ENCODE peak calls at places on chromosomes 4 and X, in five cellular contexts. P, Z, J, A and L are unnamed samples.

GRCh38 chrX:123172874-123173273 is 11.2 kb upstream of the GRIA3 start:
- DNase-seq in Z (no peak), P (no peak), J (no peak), A (peak; percentile 15), L (no peak)

GRCh38 chr4:37726666-37727065 is 40.5 kb upstream of the RELL1 start:
- DNase-seq in J (no peak), A (no peak), Z (no peak), P (no peak), L (no peak)

GRCh38 chrX:9851890-9852289 is 65.7 kb downstream of the SHROOM2 start:
- DNase-seq in A (no peak), P (no peak), Z (no peak), J (no peak), L (no peak)

GRCh38 chr4:7514789-7515188 is 80.1 kb upstream of the PSAPL1 start:
- DNase-seq in J (no peak), Z (no peak), P (peak; percentile 21), A (no peak), L (no peak)

GRCh38 chr4:83191026-83191425 is 76.5 kb upstream of the PLAC8 start:
- DNase-seq in A (no peak), Z (no peak), J (no peak), P (no peak), L (no peak)

GRCh38 chr4:181301735-181302380 is 941.3 kb upstream of the TENM3 start:
- DNase-seq in J (no peak), Z (peak; percentile 36), A (peak; percentile 45), P (peak; percentile 32), L (peak; percentile 54)

GRCh38 chr4:124997907-124998306 is 285.4 kb upstream of the ANKRD50 start:
- DNase-seq in A (no peak), J (no peak), Z (no peak), P (no peak), L (no peak)

GRCh38 chr4:4986856-4987255 is 32.4 kb downstream of the CYTL1 start:
- DNase-seq in J (no peak), Z (no peak), P (no peak), A (no peak), L (no peak)

GRCh38 chrX:88170528-88170927 is 576.5 kb upstream of the CPXCR1 start:
- DNase-seq in Z (peak; percentile 14), J (no peak), A (no peak), P (peak; percentile 1), L (no peak)

GRCh38 chr4:8303485-8304281 is 34.1 kb downstream of the HTRA3 start:
- DNase-seq in J (peak; percentile 67), A (peak; percentile 88), Z (peak; percentile 89), P (peak; percentile 49), L (peak; percentile 93)

GRCh38 chr4:170721812-170722373 is 632.1 kb upstream of the AADAT start:
- DNase-seq in J (no peak), P (no peak), Z (no peak), A (no peak), L (no peak)

GRCh38 chrX:81308086-81308852 is 106.4 kb downstream of the SH3BGRL start:
- DNase-seq in Z (no peak), J (no peak), A (peak; percentile 3), P (no peak), L (peak; percentile 1)

GRCh38 chr4:3727847-3728469 is 38.2 kb upstream of the ADRA2C start:
- DNase-seq in Z (no peak), J (no peak), A (no peak), P (no peak), L (no peak)

GRCh38 chr4:115950806-115951205 is 837.4 kb upstream of the NDST4 start:
- DNase-seq in Z (no peak), A (no peak), P (no peak), J (no peak), L (no peak)

GRCh38 chrX:71301195-71301924 is at the start of gene ITGB1BP2:
- DNase-seq in A (peak; percentile 32), P (peak; percentile 43), J (peak; percentile 1), Z (no peak), L (peak; percentile 42)

GRCh38 chr4:136864580-136865185 is 667.6 kb downstream of the PCDH18 start:
- DNase-seq in P (peak; percentile 32), J (peak; percentile 82), Z (peak; percentile 64), A (peak; percentile 57), L (peak; percentile 69)

GRCh38 chr4:88757776-88758175 is 60.1 kb upstream of the NAP1L5 start:
- DNase-seq in P (no peak), J (no peak), Z (no peak), A (peak; percentile 10), L (no peak)

GRCh38 chr4:174005422-174005821 is 278.0 kb downstream of the FBXO8 start:
- DNase-seq in A (no peak), J (no peak), P (no peak), Z (peak; percentile 47), L (no peak)

GRCh38 chrX:49198540-49199314 is 1.3 kb downstream of the SYP start:
- DNase-seq in A (no peak), Z (no peak), J (no peak), P (no peak), L (no peak)

GRCh38 chr4:88600129-88600849 is 8.0 kb downstream of the HERC3 start:
- DNase-seq in J (peak; percentile 92), P (no peak), Z (peak; percentile 40), A (no peak), L (no peak)

GRCh38 chr4:146207410-146207809 is 6.9 kb upstream of the REELD1 start:
- DNase-seq in Z (no peak), J (no peak), P (no peak), A (no peak), L (no peak)
- TF ChIP-seq POLR2A in Z (no peak), J (no peak), P (no peak), A (no peak), L (no peak)

GRCh38 chr4:74435296-74435695 is 9.6 kb upstream of the AREG start:
- DNase-seq in A (no peak), J (no peak), P (no peak), Z (no peak), L (no peak)

GRCh38 chr4:74437866-74438265 is 7.1 kb upstream of the AREG start:
- DNase-seq in J (no peak), A (peak; percentile 57), Z (no peak), P (no peak), L (no peak)

GRCh38 chr4:74433043-74433442 is 11.9 kb upstream of the AREG start:
- DNase-seq in A (no peak), P (no peak), Z (no peak), J (no peak), L (no peak)

GRCh38 chr4:74431113-74431826 is 13.7 kb upstream of the AREG start:
- DNase-seq in P (no peak), Z (no peak), J (peak; percentile 66), A (peak; percentile 28), L (peak; percentile 48)

GRCh38 chr4:74433541-74434172 is 11.3 kb upstream of the AREG start:
- DNase-seq in P (peak; percentile 69), A (peak; percentile 30), Z (no peak), J (no peak), L (peak; percentile 6)
- TF ChIP-seq MYC in P (no peak), A (no peak), Z (no peak), J (no peak), L (no peak)

DNA sequence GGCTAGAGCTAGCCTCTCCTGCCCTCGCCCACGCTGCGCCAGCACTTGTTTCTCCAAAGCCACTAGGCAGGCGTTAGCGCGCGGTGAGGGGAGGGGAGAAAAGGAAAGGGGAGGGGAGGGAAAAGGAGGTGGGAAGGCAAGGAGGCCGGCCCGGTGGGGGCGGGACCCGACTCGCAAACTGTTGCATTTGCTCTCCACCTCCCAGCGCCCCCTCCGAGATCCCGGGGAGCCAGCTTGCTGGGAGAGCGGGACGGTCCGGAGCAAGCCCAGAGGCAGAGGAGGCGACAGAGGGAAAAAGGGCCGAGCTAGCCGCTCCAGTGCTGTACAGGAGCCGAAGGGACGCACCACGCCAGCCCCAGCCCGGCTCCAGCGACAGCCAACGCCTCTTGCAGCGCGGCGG is at the start of gene AR:
- DNase-seq in Z (peak; percentile 74), A (no peak), J (peak; percentile 72), P (no peak), L (no peak)
- TF ChIP-seq POLR2A in Z (no peak), A (no peak), J (no peak), P (no peak), L (no peak)

GRCh38 chrX:14920196-14920595 is 47.0 kb downstream of the MOSPD2 start:
- DNase-seq in Z (no peak), P (no peak), A (no peak), J (no peak), L (no peak)
- TF ChIP-seq MYC in Z (no peak), P (no peak), A (no peak), J (no peak), L (no peak)

GRCh38 chr4:141220655-141221605 is at the start of gene ZNF330:
- DNase-seq in J (peak; percentile 93), A (peak; percentile 90), Z (peak; percentile 90), P (peak; percentile 68), L (peak; percentile 83)
- TF ChIP-seq POLR2A in J (peak; percentile 69), A (peak; percentile 94), Z (peak; percentile 64), P (peak; percentile 96), L (peak; percentile 93)

GRCh38 chr4:123568936-123569335 is 172.3 kb downstream of the SPRY1 start:
- DNase-seq in A (no peak), Z (no peak), J (peak; percentile 50), P (no peak), L (no peak)
- TF ChIP-seq MYC in A (no peak), Z (no peak), J (no peak), P (no peak), L (no peak)

DNA sequence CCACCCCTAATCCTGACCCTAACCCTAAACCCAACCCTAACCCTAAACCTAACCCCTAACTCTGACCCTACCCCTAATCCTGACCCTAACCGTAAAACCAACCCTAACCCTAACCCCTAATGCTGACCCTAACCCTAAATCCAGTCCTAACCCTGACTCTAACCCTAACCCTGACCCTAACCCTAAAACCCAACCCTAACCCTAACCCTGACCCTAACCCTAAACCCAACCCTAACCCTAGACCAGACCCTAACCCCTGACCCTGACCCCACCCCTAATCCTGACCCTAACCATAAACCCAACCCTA is 708 bp upstream of the PCGF3 start:
- DNase-seq in A (no peak), P (no peak), Z (no peak), J (no peak), L (no peak)
- TF ChIP-seq POLR2A in A (no peak), P (no peak), Z (no peak), J (no peak), L (no peak)